ENCODE peak calls at places on chromosome 7, in seven cellular contexts. M is mucosa of descending colon; K is NCI-H1092 treated with DMSO at 0.1 percent for 48 hours; Y is activated effector memory CD4-positive, alpha-beta T cell treated with anti-CD3 and anti-CD28 coated beads, Interleukin-2, amount 50 U/mL, for 16 hours; I is transverse colon; W is stimulated activated CD4-positive, alpha-beta T cell treated with anti-CD3 and anti-CD28 coated beads, Interleukin-12 subunit alpha, Interleukin-12 subunit beta, amount 100 ng/mL, for 4 hours; U is epithelial cell of esophagus. V is an unnamed sample.
A peak's percentile ranks its signal among the peaks of the same experiment; 100 is the strongest.

GRCh38 chr7:39085590-39086049 is 107.9 kb downstream of the POU6F2 start:
- DNase-seq in U (peak; percentile 19), Y (no peak), K (peak; percentile 98), I (no peak), W (no peak), M (no peak), V (no peak)

GRCh38 chr7:117484988-117485655 is 5.3 kb downstream of the CFTR start:
- DNase-seq in M (no peak), K (no peak), Y (no peak), U (peak; percentile 2), W (no peak), I (no peak), V (no peak)

GRCh38 chr7:149715476-149715875 is 57.9 kb downstream of the ZNF467 start:
- DNase-seq in Y (no peak), K (no peak), W (no peak), U (peak; percentile 19), M (no peak), I (no peak), V (no peak)

GRCh38 chr7:135831451-135832220 is 83.0 kb upstream of the FAM180A start:
- DNase-seq in K (no peak), W (no peak), U (peak; percentile 58), I (no peak), M (no peak), Y (no peak), V (no peak)

GRCh38 chr7:92788559-92789183 is 47.7 kb downstream of the CDK6 start:
- DNase-seq in Y (no peak), K (no peak), W (no peak), U (no peak), I (no peak), M (no peak), V (peak; percentile 28)

GRCh38 chr7:21338728-21339164 is 89.1 kb upstream of the SP4 start:
- DNase-seq in W (peak; percentile 29), I (no peak), Y (peak; percentile 80), K (no peak), M (no peak), U (peak; percentile 25), V (peak; percentile 69)

GRCh38 chr7:127534636-127535035 is 50.8 kb downstream of the GCC1 start:
- DNase-seq in I (no peak), W (no peak), M (no peak), Y (no peak), U (no peak), K (no peak), V (no peak)

GRCh38 chr7:155852426-155853301 is 40.4 kb upstream of the SHH start:
- DNase-seq in K (no peak), I (no peak), W (no peak), U (no peak), M (no peak), Y (peak; percentile 19), V (no peak)

GRCh38 chr7:27640914-27641570 is 21.6 kb downstream of the HIBADH start:
- DNase-seq in Y (no peak), I (no peak), M (no peak), W (no peak), U (peak; percentile 72), K (no peak), V (no peak)

GRCh38 chr7:158650821-158651225 is 53.8 kb downstream of the NCAPG2 start:
- DNase-seq in W (no peak), U (peak; percentile 21), Y (no peak), M (no peak), K (no peak), I (no peak), V (no peak)

GRCh38 chr7:47968852-47969774 is 10.3 kb downstream of the HUS1 start:
- DNase-seq in W (peak; percentile 50), M (peak; percentile 76), K (peak; percentile 67), I (peak; percentile 76), Y (peak; percentile 82), U (peak; percentile 62), V (peak; percentile 27)

GRCh38 chr7:27151341-27151944 is 940 bp downstream of the HOXA3 start:
- DNase-seq in I (no peak), Y (peak; percentile 63), W (no peak), M (peak; percentile 59), U (no peak), K (no peak), V (no peak)

GRCh38 chr7:2478387-2478760 is 2.2 kb upstream of the GRIFIN start:
- DNase-seq in M (peak; percentile 81), U (no peak), Y (no peak), I (peak; percentile 80), W (no peak), K (peak; percentile 18), V (peak; percentile 35)

V was measured in MV-4-11.